ENCODE peak calls at places on chromosome 6, in ten cellular contexts. A is kidney epithelial cell; F is prostate gland; M is RPMI7951; J is non-pigmented ciliary epithelial cell; I is stimulated activated naive B cell treated with anti-CD40 and anti-IgM and Interleukin-4, amounts not matched to agents 10 μg/mL and 1 μg/mL and 100 μg/mL, for 72 hours; V is coronary artery; Z is stimulated activated CD4-positive, alpha-beta T cell treated with anti-CD3 and anti-CD28 coated beads, Interleukin-4, amount 100 ng/mL, for 4 hours; K is stimulated activated CD8-positive, alpha-beta memory T cell treated with anti-CD3 and anti-CD28 coated beads, Interleukin-4, amount 100 ng/mL, for 24 hours; W is AML-193. Y is an unnamed sample.

GRCh38 chr6:52499026-52499425 is 77.8 kb downstream of the TRAM2 start:
- DNase-seq in A (no peak), F (no peak), M (no peak), J (no peak), I (no peak), V (no peak), Z (no peak), K (no peak), W (no peak), Y (no peak)

GRCh38 chr6:166435574-166435973 is 52.8 kb upstream of the MPC1 start:
- DNase-seq in A (no peak), F (no peak), M (no peak), J (no peak), I (no peak), V (no peak), Z (no peak), K (peak; percentile 37), W (no peak), Y (no peak)

GRCh38 chr6:170388113-170388512 is 81.6 kb downstream of the FAM120B start:
- DNase-seq in A (no peak), F (no peak), M (no peak), J (peak; percentile 80), I (no peak), V (no peak), Z (no peak), K (no peak), W (no peak), Y (no peak)

GRCh38 chr6:153437193-153437592 is 306.1 kb upstream of the RGS17 start:
- DNase-seq in A (no peak), F (no peak), M (no peak), J (no peak), I (no peak), V (no peak), Z (no peak), K (no peak), W (no peak), Y (no peak)

GRCh38 chr6:5051394-5051793 is 33.7 kb upstream of the PPP1R3G start:
- DNase-seq in A (no peak), F (no peak), M (no peak), J (no peak), I (no peak), V (no peak), Z (no peak), K (no peak), W (no peak), Y (no peak)

GRCh38 chr6:89976141-89977020 is 82.1 kb downstream of the GJA10 start:
- DNase-seq in A (no peak), F (no peak), M (no peak), J (no peak), I (no peak), V (no peak), Z (no peak), K (no peak), W (no peak), Y (no peak)

GRCh38 chr6:1404066-1404712 is 14.8 kb downstream of the FOXF2 start:
- DNase-seq in A (no peak), F (no peak), M (peak; percentile 66), J (no peak), I (no peak), V (no peak), Z (no peak), K (no peak), W (no peak), Y (no peak)

GRCh38 chr6:32114853-32115252 is 5.7 kb upstream of the TNXB start:
- DNase-seq in A (no peak), F (no peak), M (peak; percentile 89), J (no peak), I (no peak), V (no peak), Z (no peak), K (no peak), W (no peak), Y (no peak)

GRCh38 chr6:144294016-144294415 is 8.9 kb downstream of the UTRN start:
- DNase-seq in A (no peak), F (no peak), M (peak; percentile 73), J (peak; percentile 73), I (no peak), V (no peak), Z (no peak), K (no peak), W (no peak), Y (no peak)

GRCh38 chr6:33630014-33630413 is 8.9 kb downstream of the ITPR3 start:
- DNase-seq in A (no peak), F (no peak), M (no peak), J (no peak), I (no peak), V (no peak), Z (no peak), K (no peak), W (no peak), Y (no peak)

GRCh38 chr6:30238178-30238795 is 25.1 kb upstream of the TRIM26 start:
- DNase-seq in A (no peak), F (no peak), M (peak; percentile 41), J (no peak), I (no peak), V (no peak), Z (no peak), K (no peak), W (peak; percentile 61), Y (no peak)

GRCh38 chr6:122008105-122009100 is 391.0 kb upstream of the HSF2 start:
- DNase-seq in A (no peak), F (no peak), M (no peak), J (no peak), I (no peak), V (no peak), Z (no peak), K (no peak), W (no peak), Y (no peak)

GRCh38 chr6:169622618-169623017 is 79.2 kb downstream of the WDR27 start:
- DNase-seq in A (no peak), F (no peak), M (no peak), J (no peak), I (no peak), V (no peak), Z (no peak), K (no peak), W (no peak), Y (no peak)

GRCh38 chr6:107244742-107245470 is 129.6 kb upstream of the BEND3 start:
- DNase-seq in A (no peak), F (no peak), M (no peak), J (no peak), I (no peak), V (no peak), Z (no peak), K (no peak), W (no peak), Y (no peak)

GRCh38 chr6:27687154-27688013 is 214.5 kb upstream of the ZNF184 start:
- DNase-seq in A (no peak), F (peak; percentile 76), M (peak; percentile 77), J (no peak), I (peak; percentile 76), V (peak; percentile 78), Z (peak; percentile 72), K (peak; percentile 65), W (peak; percentile 73), Y (no peak)

GRCh38 chr6:131638013-131638412 is 911 bp downstream of the ENPP3 start:
- DNase-seq in A (no peak), F (no peak), M (no peak), J (no peak), I (no peak), V (no peak), Z (no peak), K (no peak), W (no peak), Y (no peak)

GRCh38 chr6:8429821-8430220 is 5.5 kb downstream of the SLC35B3 start:
- DNase-seq in A (no peak), F (no peak), M (no peak), J (no peak), I (no peak), V (no peak), Z (no peak), K (no peak), W (no peak), Y (no peak)

GRCh38 chr6:18161437-18161836 is 6.2 kb downstream of the KDM1B start:
- DNase-seq in A (no peak), F (no peak), M (no peak), J (no peak), I (no peak), V (no peak), Z (no peak), K (no peak), W (no peak), Y (no peak)

GRCh38 chr6:28838289-28838633 is 85.5 kb downstream of the TRIM27 start:
- DNase-seq in A (peak; percentile 2), F (peak; percentile 72), M (peak; percentile 63), J (peak; percentile 14), I (peak; percentile 62), V (no peak), Z (peak; percentile 58), K (peak; percentile 37), W (peak; percentile 77), Y (peak; percentile 35)

GRCh38 chr6:168186438-168186837 is 107.4 kb upstream of the FRMD1 start:
- DNase-seq in A (no peak), F (no peak), M (no peak), J (no peak), I (no peak), V (peak; percentile 53), Z (no peak), K (no peak), W (no peak), Y (no peak)

GRCh38 chr6:75870389-75870788 is 121.3 kb downstream of the MYO6 start:
- DNase-seq in A (no peak), F (no peak), M (no peak), J (no peak), I (no peak), V (no peak), Z (no peak), K (no peak), W (no peak), Y (peak; percentile 98)